ENCODE peak calls at places on chromosomes 4 and X, in nine cellular contexts. G, N, V, R, O, U, D, H and A are unnamed samples.
A peak's percentile ranks its signal among the peaks of the same experiment; 100 is the strongest.

GRCh38 chrX:17812763-17813162 is 48.3 kb downstream of the RAI2 start:
- DNase-seq in G (peak; percentile 27), N (peak; percentile 39), V (no peak), R (no peak), O (no peak), U (no peak), D (no peak), H (no peak), A (no peak)

GRCh38 chr4:136319789-136320470 is 1212.4 kb downstream of the PCDH18 start:
- DNase-seq in G (no peak), N (no peak), V (no peak), R (no peak), O (no peak), U (no peak), D (no peak), H (no peak), A (no peak)

GRCh38 chr4:168527560-168527959 is 30.7 kb downstream of the PALLD start:
- DNase-seq in G (no peak), N (no peak), V (no peak), R (no peak), O (no peak), U (no peak), D (no peak), H (no peak), A (no peak)

GRCh38 chrX:53004038-53004437 is 44.6 kb upstream of the GPR173 start:
- DNase-seq in G (peak; percentile 20), N (no peak), V (no peak), R (no peak), O (no peak), U (no peak), D (no peak), H (no peak), A (no peak)

GRCh38 chrX:68175569-68175968 is 257.7 kb downstream of the OPHN1 start:
- DNase-seq in G (no peak), N (no peak), V (no peak), R (no peak), O (no peak), U (no peak), D (no peak), H (no peak), A (no peak)

GRCh38 chr4:186105721-186106335 is 1.3 kb downstream of the FAM149A start:
- DNase-seq in G (no peak), N (peak; percentile 69), V (no peak), R (no peak), O (no peak), U (no peak), D (no peak), H (no peak), A (no peak)

GRCh38 chr4:2426069-2426397 is 7.3 kb downstream of the CFAP99 start:
- DNase-seq in G (no peak), N (no peak), V (no peak), R (no peak), O (no peak), U (no peak), D (no peak), H (no peak), A (no peak)

GRCh38 chrX:50036481-50036880 is 114.1 kb downstream of the CLCN5 start:
- DNase-seq in G (no peak), N (no peak), V (no peak), R (no peak), O (no peak), U (no peak), D (no peak), H (no peak), A (no peak)

GRCh38 chr4:118005883-118006282 is 28.4 kb upstream of the NDST3 start:
- DNase-seq in G (peak; percentile 16), N (no peak), V (no peak), R (no peak), O (no peak), U (no peak), D (no peak), H (no peak), A (no peak)

GRCh38 chr4:184824081-184824775 is 1.5 kb downstream of the ACSL1 start:
- DNase-seq in G (no peak), N (no peak), V (no peak), R (no peak), O (peak; percentile 6), U (no peak), D (no peak), H (no peak), A (no peak)

GRCh38 chrX:149877636-149878035 is 3.3 kb upstream of the MAGEA8 start:
- DNase-seq in G (no peak), N (no peak), V (no peak), R (no peak), O (no peak), U (no peak), D (no peak), H (no peak), A (no peak)

GRCh38 chrX:45850197-45850774 is 649.6 kb upstream of the DIPK2B start:
- DNase-seq in G (peak; percentile 1), N (peak; percentile 84), V (no peak), R (no peak), O (no peak), U (no peak), D (no peak), H (no peak), A (no peak)

GRCh38 chrX:15926622-15927021 is 72.0 kb upstream of the AP1S2 start:
- DNase-seq in G (no peak), N (no peak), V (no peak), R (no peak), O (no peak), U (no peak), D (no peak), H (no peak), A (no peak)

GRCh38 chrX:37684918-37685317 is 673 bp upstream of the XK start:
- DNase-seq in G (no peak), N (no peak), V (no peak), R (no peak), O (no peak), U (no peak), D (no peak), H (no peak), A (no peak)

GRCh38 chrX:48958635-48959094 is 1.3 kb upstream of the OTUD5 start:
- DNase-seq in G (peak; percentile 9), N (no peak), V (peak; percentile 30), R (no peak), O (no peak), U (no peak), D (no peak), H (no peak), A (peak; percentile 27)

GRCh38 chr4:185142563-185142910 is 529 bp upstream of the SLC25A4 start:
- DNase-seq in G (no peak), N (no peak), V (no peak), R (no peak), O (no peak), U (peak; percentile 1), D (no peak), H (no peak), A (no peak)

GRCh38 chr4:179196511-179196910 is 1754.3 kb upstream of the AGA start:
- DNase-seq in G (peak; percentile 26), N (no peak), V (no peak), R (no peak), O (no peak), U (no peak), D (no peak), H (no peak), A (no peak)

GRCh38 chrX:148051973-148052372 is 70.8 kb downstream of the FMR1NB start:
- DNase-seq in G (no peak), N (no peak), V (no peak), R (no peak), O (no peak), U (no peak), D (no peak), H (no peak), A (no peak)

GRCh38 chr4:147518846-147519767 is 38.2 kb downstream of the EDNRA start:
- DNase-seq in G (peak; percentile 66), N (peak; percentile 77), V (peak; percentile 52), R (no peak), O (peak; percentile 9), U (peak; percentile 0), D (no peak), H (peak; percentile 64), A (peak; percentile 23)

GRCh38 chrX:71144651-71145050 is at the start of gene NLGN3:
- DNase-seq in G (peak; percentile 11), N (peak; percentile 10), V (no peak), R (no peak), O (no peak), U (no peak), D (no peak), H (no peak), A (no peak)

GRCh38 chrX:7076245-7076661 is 71.3 kb upstream of the STS start:
- DNase-seq in G (no peak), N (no peak), V (no peak), R (no peak), O (no peak), U (no peak), D (no peak), H (no peak), A (no peak)

GRCh38 chr4:128394778-128395177 is 107.2 kb upstream of the PGRMC2 start:
- DNase-seq in G (no peak), N (no peak), V (no peak), R (no peak), O (no peak), U (no peak), D (no peak), H (peak; percentile 26), A (no peak)

GRCh38 chr4:136343340-136343739 is 1189.0 kb downstream of the PCDH18 start:
- DNase-seq in G (no peak), N (no peak), V (no peak), R (no peak), O (no peak), U (no peak), D (no peak), H (no peak), A (no peak)

GRCh38 chrX:99353412-99353811 is 1056.7 kb downstream of the PCDH19 start:
- DNase-seq in G (peak; percentile 20), N (no peak), V (no peak), R (no peak), O (no peak), U (no peak), D (no peak), H (no peak), A (no peak)

GRCh38 chr4:96035727-96036126 is 195.8 kb downstream of the PDHA2 start:
- DNase-seq in G (peak; percentile 52), N (peak; percentile 38), V (no peak), R (no peak), O (no peak), U (peak; percentile 9), D (no peak), H (no peak), A (no peak)

GRCh38 chrX:2751291-2751690 is 549 bp upstream of the XG start:
- DNase-seq in G (no peak), N (no peak), V (no peak), R (no peak), O (no peak), U (no peak), D (no peak), H (no peak), A (no peak)